ENCODE peak calls at places on chromosome 19, in four cellular contexts. One of them, this sample, is unnamed.

GRCh38 chr19:1904385-1905070 is 671 bp upstream of the ADAT3 start:
- DNase-seq in Panc1: no peak
- DNase-seq in endothelial cell: no peak
- DNase-seq in heart right ventricle: no peak
- DNase-seq in this sample: no peak

GRCh38 chr19:30393046-30393445 is 20.9 kb downstream of the ZNF536 start:
- DNase-seq in Panc1: no peak
- DNase-seq in endothelial cell: no peak
- DNase-seq in heart right ventricle: no peak
- DNase-seq in this sample: no peak

GRCh38 chr19:17282488-17283256 is 971 bp downstream of the ANKLE1 start:
- DNase-seq in Panc1: no peak
- DNase-seq in endothelial cell: peak
- DNase-seq in heart right ventricle: peak
- DNase-seq in this sample: peak

GRCh38 chr19:35363711-35364425 is 5.6 kb downstream of the FFAR3 start:
- DNase-seq in Panc1: no peak
- DNase-seq in endothelial cell: no peak
- DNase-seq in heart right ventricle: no peak
- DNase-seq in this sample: no peak

GRCh38 chr19:21256722-21257121 is 72.5 kb downstream of the ZNF708 start:
- DNase-seq in Panc1: no peak
- DNase-seq in endothelial cell: no peak
- DNase-seq in heart right ventricle: no peak
- DNase-seq in this sample: no peak

GRCh38 chr19:12652219-12652618 is 14.3 kb downstream of the MAN2B1 start:
- DNase-seq in Panc1: no peak
- DNase-seq in endothelial cell: no peak
- DNase-seq in heart right ventricle: no peak
- DNase-seq in this sample: no peak

GRCh38 chr19:925912-926594 is at the start of gene ARID3A:
- DNase-seq in Panc1: no peak
- DNase-seq in endothelial cell: peak
- DNase-seq in heart right ventricle: no peak
- DNase-seq in this sample: peak

GRCh38 chr19:3785938-3786824 is at the start of gene MATK:
- DNase-seq in Panc1: no peak
- DNase-seq in endothelial cell: no peak
- DNase-seq in heart right ventricle: no peak
- DNase-seq in this sample: no peak

GRCh38 chr19:16197622-16198362 is at the start of gene AP1M1:
- DNase-seq in Panc1: peak
- DNase-seq in endothelial cell: peak
- DNase-seq in heart right ventricle: peak
- DNase-seq in this sample: peak

GRCh38 chr19:47187023-47187655 is 43.9 kb downstream of the BBC3 start:
- DNase-seq in Panc1: no peak
- DNase-seq in endothelial cell: no peak
- DNase-seq in heart right ventricle: no peak
- DNase-seq in this sample: no peak

GRCh38 chr19:20503536-20503935 is 62.0 kb downstream of the ZNF737 start:
- DNase-seq in Panc1: peak
- DNase-seq in endothelial cell: no peak
- DNase-seq in heart right ventricle: peak
- DNase-seq in this sample: no peak

GRCh38 chr19:10817291-10818038 is 18.5 kb downstream of the TMED1 start:
- DNase-seq in Panc1: no peak
- DNase-seq in endothelial cell: no peak
- DNase-seq in heart right ventricle: peak
- DNase-seq in this sample: no peak

GRCh38 chr19:42010245-42011126 is 16.5 kb upstream of the ATP1A3 start:
- DNase-seq in Panc1: no peak
- DNase-seq in endothelial cell: no peak
- DNase-seq in heart right ventricle: no peak
- DNase-seq in this sample: no peak

GRCh38 chr19:58476498-58477015 is 405 bp downstream of the ZNF446 start:
- DNase-seq in Panc1: no peak
- DNase-seq in endothelial cell: no peak
- DNase-seq in heart right ventricle: peak
- DNase-seq in this sample: no peak

GRCh38 chr19:14786421-14786851 is 8.1 kb upstream of the ADGRE2 start:
- DNase-seq in Panc1: no peak
- DNase-seq in endothelial cell: peak
- DNase-seq in heart right ventricle: no peak
- DNase-seq in this sample: peak

GRCh38 chr19:30064776-30065494 is 122.9 kb downstream of the URI1 start:
- DNase-seq in Panc1: no peak
- DNase-seq in endothelial cell: no peak
- DNase-seq in heart right ventricle: no peak
- DNase-seq in this sample: no peak

GRCh38 chr19:47765522-47766358 is 12.8 kb upstream of the SELENOW start:
- DNase-seq in Panc1: no peak
- DNase-seq in endothelial cell: peak
- DNase-seq in heart right ventricle: peak
- DNase-seq in this sample: peak

GRCh38 chr19:17183271-17183757 is 31.8 kb upstream of the USE1 start:
- DNase-seq in Panc1: no peak
- DNase-seq in endothelial cell: no peak
- DNase-seq in heart right ventricle: no peak
- DNase-seq in this sample: no peak

GRCh38 chr19:18399008-18399407 is 1.6 kb upstream of the LRRC25 start:
- DNase-seq in Panc1: no peak
- DNase-seq in endothelial cell: no peak
- DNase-seq in heart right ventricle: no peak
- DNase-seq in this sample: no peak

GRCh38 chr19:7650148-7650547 is 13.2 kb downstream of the STXBP2 start:
- DNase-seq in Panc1: no peak
- DNase-seq in endothelial cell: no peak
- DNase-seq in heart right ventricle: no peak
- DNase-seq in this sample: no peak

GRCh38 chr19:51521357-51521756 is 10.1 kb downstream of the SIGLEC6 start:
- DNase-seq in Panc1: no peak
- DNase-seq in endothelial cell: no peak
- DNase-seq in heart right ventricle: no peak
- DNase-seq in this sample: no peak

GRCh38 chr19:13825489-13826475 is 30.5 kb downstream of the ZSWIM4 start:
- DNase-seq in Panc1: no peak
- DNase-seq in endothelial cell: no peak
- DNase-seq in heart right ventricle: no peak
- DNase-seq in this sample: no peak

GRCh38 chr19:7817801-7818200 is 12.2 kb upstream of the EVI5L start:
- DNase-seq in Panc1: no peak
- DNase-seq in endothelial cell: no peak
- DNase-seq in heart right ventricle: no peak
- DNase-seq in this sample: no peak

GRCh38 chr19:38433268-38433733 is at the start of gene RYR1:
- DNase-seq in Panc1: no peak
- DNase-seq in endothelial cell: peak
- DNase-seq in heart right ventricle: peak
- DNase-seq in this sample: peak

GRCh38 chr19:54620464-54620863 is 9.8 kb upstream of the LILRB1 start:
- DNase-seq in Panc1: no peak
- DNase-seq in endothelial cell: no peak
- DNase-seq in heart right ventricle: no peak
- DNase-seq in this sample: no peak

GRCh38 chr19:13051581-13052165 is 51.0 kb downstream of the LYL1 start:
- DNase-seq in Panc1: no peak
- DNase-seq in endothelial cell: peak
- DNase-seq in heart right ventricle: no peak
- DNase-seq in this sample: peak

DNA sequence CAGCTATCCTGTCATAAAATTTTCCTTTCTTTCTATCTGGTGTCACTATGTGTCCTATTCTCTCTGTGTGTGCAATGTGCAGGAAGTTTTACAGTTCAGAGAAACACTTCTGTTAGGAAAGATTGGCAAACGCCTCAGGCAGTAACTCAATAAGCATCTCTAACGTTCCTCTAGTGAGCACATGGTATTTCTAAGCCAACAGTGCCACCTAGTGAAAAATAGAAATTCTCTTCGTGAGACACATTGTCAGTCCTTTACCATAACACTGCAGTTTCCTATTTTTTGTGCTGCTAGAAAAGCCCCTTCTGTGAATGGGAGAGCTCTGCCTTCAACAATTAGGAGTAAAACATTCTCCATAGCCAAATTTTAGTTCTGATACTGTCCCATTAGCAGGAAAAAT is 50.7 kb downstream of the ZNF723 start:
- DNase-seq in Panc1: no peak
- DNase-seq in endothelial cell: no peak
- DNase-seq in heart right ventricle: peak
- DNase-seq in this sample: no peak
- TF ChIP-seq CTCF in Panc1: peak
- TF ChIP-seq CTCF in endothelial cell: no peak
- TF ChIP-seq CTCF in heart right ventricle: peak
- TF ChIP-seq CTCF in this sample: peak

GRCh38 chr19:49017666-49018351 is 918 bp upstream of the LHB start:
- DNase-seq in Panc1: no peak
- DNase-seq in endothelial cell: peak
- DNase-seq in heart right ventricle: peak
- DNase-seq in this sample: peak
- TF ChIP-seq CTCF in Panc1: peak
- TF ChIP-seq CTCF in endothelial cell: peak
- TF ChIP-seq CTCF in heart right ventricle: peak
- TF ChIP-seq CTCF in this sample: peak

GRCh38 chr19:45141203-45141900 is 19.4 kb downstream of the NKPD1 start:
- DNase-seq in Panc1: no peak
- DNase-seq in endothelial cell: no peak
- DNase-seq in heart right ventricle: no peak
- DNase-seq in this sample: no peak
- TF ChIP-seq CTCF in Panc1: no peak
- TF ChIP-seq CTCF in endothelial cell: no peak
- TF ChIP-seq CTCF in heart right ventricle: no peak
- TF ChIP-seq CTCF in this sample: no peak

GRCh38 chr19:40381321-40381720 is 8.7 kb downstream of the HIPK4 start:
- DNase-seq in Panc1: no peak
- DNase-seq in endothelial cell: no peak
- DNase-seq in heart right ventricle: no peak
- DNase-seq in this sample: no peak
- TF ChIP-seq CTCF in Panc1: no peak
- TF ChIP-seq CTCF in endothelial cell: peak
- TF ChIP-seq CTCF in heart right ventricle: no peak
- TF ChIP-seq CTCF in this sample: peak

This sample was measured in neural crest cell.